ENCODE peak calls at places on chromosomes 12 and 14, in eight cellular contexts. One of them, this sample, is unnamed.

GRCh38 chr14:69652942-69653680 is 41.7 kb downstream of the SUSD6 start:
- DNase-seq in IMR-90: peak
- DNase-seq in A549: no peak
- DNase-seq in HCT116: no peak
- DNase-seq in Peyer's patch: no peak
- DNase-seq in sigmoid colon: no peak
- DNase-seq in K562: no peak
- DNase-seq in adrenal gland: no peak
- DNase-seq in this sample: no peak

GRCh38 chr12:100593490-100593889 is 20.0 kb downstream of the GAS2L3 start:
- DNase-seq in Peyer's patch: no peak
- DNase-seq in HCT116: no peak
- DNase-seq in sigmoid colon: no peak
- DNase-seq in A549: no peak
- DNase-seq in adrenal gland: no peak
- DNase-seq in K562: no peak
- DNase-seq in IMR-90: no peak
- DNase-seq in this sample: no peak

GRCh38 chr12:116916714-116917114 is 6.0 kb downstream of the FBXW8 start:
- DNase-seq in sigmoid colon: no peak
- DNase-seq in HCT116: peak
- DNase-seq in IMR-90: peak
- DNase-seq in adrenal gland: peak
- DNase-seq in K562: peak
- DNase-seq in A549: peak
- DNase-seq in Peyer's patch: no peak
- DNase-seq in this sample: peak

GRCh38 chr14:37843969-37844607 is 248.7 kb downstream of the TTC6 start:
- DNase-seq in adrenal gland: no peak
- DNase-seq in IMR-90: no peak
- DNase-seq in A549: no peak
- DNase-seq in sigmoid colon: no peak
- DNase-seq in K562: no peak
- DNase-seq in HCT116: no peak
- DNase-seq in Peyer's patch: no peak
- DNase-seq in this sample: no peak

GRCh38 chr14:66087231-66087630 is 398.9 kb upstream of the CCDC196 start:
- DNase-seq in Peyer's patch: no peak
- DNase-seq in IMR-90: no peak
- DNase-seq in A549: no peak
- DNase-seq in adrenal gland: no peak
- DNase-seq in HCT116: no peak
- DNase-seq in K562: no peak
- DNase-seq in sigmoid colon: no peak
- DNase-seq in this sample: no peak

GRCh38 chr12:62817556-62818271 is 117.2 kb downstream of the PPM1H start:
- DNase-seq in K562: no peak
- DNase-seq in A549: no peak
- DNase-seq in IMR-90: peak
- DNase-seq in Peyer's patch: no peak
- DNase-seq in HCT116: no peak
- DNase-seq in sigmoid colon: no peak
- DNase-seq in adrenal gland: no peak
- DNase-seq in this sample: no peak

GRCh38 chr12:59843260-59843843 is 247.5 kb downstream of the SLC16A7 start:
- DNase-seq in K562: no peak
- DNase-seq in adrenal gland: no peak
- DNase-seq in IMR-90: no peak
- DNase-seq in A549: no peak
- DNase-seq in HCT116: no peak
- DNase-seq in sigmoid colon: no peak
- DNase-seq in Peyer's patch: no peak
- DNase-seq in this sample: no peak

GRCh38 chr12:117352260-117352659 is 9.2 kb downstream of the NOS1 start:
- DNase-seq in IMR-90: no peak
- DNase-seq in HCT116: no peak
- DNase-seq in sigmoid colon: no peak
- DNase-seq in adrenal gland: no peak
- DNase-seq in K562: no peak
- DNase-seq in A549: no peak
- DNase-seq in Peyer's patch: no peak
- DNase-seq in this sample: no peak

DNA sequence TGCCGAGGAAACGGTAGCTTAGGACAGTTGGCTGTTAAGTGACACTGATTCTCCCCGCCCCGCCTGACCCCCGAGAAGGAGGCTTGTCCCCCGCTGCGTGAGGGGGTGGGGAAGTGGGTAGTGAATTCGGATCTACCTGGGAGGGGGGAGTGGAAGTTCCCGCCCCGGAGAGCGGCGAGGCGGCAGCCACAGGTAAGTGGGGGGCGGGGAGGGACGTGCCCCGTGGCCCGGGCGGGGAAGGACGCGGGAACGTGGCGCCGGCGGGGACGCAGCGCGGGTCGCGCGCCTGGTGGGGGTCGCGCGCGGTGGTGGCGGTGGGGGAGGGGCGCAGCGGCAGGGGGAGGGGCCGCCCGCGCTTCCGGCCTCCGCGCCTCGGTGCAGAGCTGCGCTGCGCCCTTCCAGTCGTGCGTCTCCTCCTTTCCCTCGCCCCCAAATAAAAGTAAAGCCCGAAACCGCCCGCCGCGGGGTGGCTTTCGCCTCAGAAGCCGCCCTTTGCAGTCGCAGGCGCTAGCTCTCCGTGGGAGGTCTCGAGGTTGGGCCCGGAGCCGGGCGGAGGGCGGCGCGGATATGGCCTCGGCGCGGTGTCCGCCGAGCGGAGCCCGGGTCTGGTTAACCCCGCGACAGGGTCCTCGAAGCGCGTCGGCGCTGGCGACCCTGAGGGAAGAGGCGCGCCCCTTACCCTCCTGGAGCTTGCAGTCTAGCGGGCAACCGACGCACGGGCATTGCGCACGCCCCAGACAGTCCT is 387 bp downstream of the ATF1 start:
- DNase-seq in Peyer's patch: peak
- DNase-seq in sigmoid colon: peak
- DNase-seq in HCT116: no peak
- DNase-seq in adrenal gland: peak
- DNase-seq in K562: peak
- DNase-seq in IMR-90: peak
- DNase-seq in A549: peak
- DNase-seq in this sample: peak
- TF ChIP-seq POLR2A in Peyer's patch: no peak
- TF ChIP-seq POLR2A in sigmoid colon: no peak
- TF ChIP-seq POLR2A in HCT116: peak
- TF ChIP-seq POLR2A in adrenal gland: peak
- TF ChIP-seq POLR2A in K562: peak
- TF ChIP-seq POLR2A in IMR-90: peak
- TF ChIP-seq POLR2A in A549: no peak
- TF ChIP-seq POLR2A in this sample: no peak

GRCh38 chr12:49055978-49056754 is 4.4 kb downstream of the KMT2D start:
- DNase-seq in sigmoid colon: peak
- DNase-seq in A549: peak
- DNase-seq in IMR-90: peak
- DNase-seq in HCT116: peak
- DNase-seq in Peyer's patch: peak
- DNase-seq in adrenal gland: peak
- DNase-seq in K562: peak
- DNase-seq in this sample: no peak
- TF ChIP-seq POLR2A in sigmoid colon: no peak
- TF ChIP-seq POLR2A in A549: no peak
- TF ChIP-seq POLR2A in IMR-90: no peak
- TF ChIP-seq POLR2A in HCT116: no peak
- TF ChIP-seq POLR2A in Peyer's patch: no peak
- TF ChIP-seq POLR2A in adrenal gland: no peak
- TF ChIP-seq POLR2A in K562: no peak
- TF ChIP-seq POLR2A in this sample: no peak

GRCh38 chr12:7387289-7387688 is 56.7 kb downstream of the CD163L1 start:
- DNase-seq in A549: no peak
- DNase-seq in sigmoid colon: no peak
- DNase-seq in HCT116: no peak
- DNase-seq in IMR-90: no peak
- DNase-seq in K562: no peak
- DNase-seq in Peyer's patch: no peak
- DNase-seq in adrenal gland: no peak
- DNase-seq in this sample: no peak
- TF ChIP-seq POLR2A in A549: no peak
- TF ChIP-seq POLR2A in sigmoid colon: no peak
- TF ChIP-seq POLR2A in HCT116: no peak
- TF ChIP-seq POLR2A in IMR-90: no peak
- TF ChIP-seq POLR2A in K562: no peak
- TF ChIP-seq POLR2A in Peyer's patch: no peak
- TF ChIP-seq POLR2A in adrenal gland: no peak
- TF ChIP-seq POLR2A in this sample: no peak

DNA sequence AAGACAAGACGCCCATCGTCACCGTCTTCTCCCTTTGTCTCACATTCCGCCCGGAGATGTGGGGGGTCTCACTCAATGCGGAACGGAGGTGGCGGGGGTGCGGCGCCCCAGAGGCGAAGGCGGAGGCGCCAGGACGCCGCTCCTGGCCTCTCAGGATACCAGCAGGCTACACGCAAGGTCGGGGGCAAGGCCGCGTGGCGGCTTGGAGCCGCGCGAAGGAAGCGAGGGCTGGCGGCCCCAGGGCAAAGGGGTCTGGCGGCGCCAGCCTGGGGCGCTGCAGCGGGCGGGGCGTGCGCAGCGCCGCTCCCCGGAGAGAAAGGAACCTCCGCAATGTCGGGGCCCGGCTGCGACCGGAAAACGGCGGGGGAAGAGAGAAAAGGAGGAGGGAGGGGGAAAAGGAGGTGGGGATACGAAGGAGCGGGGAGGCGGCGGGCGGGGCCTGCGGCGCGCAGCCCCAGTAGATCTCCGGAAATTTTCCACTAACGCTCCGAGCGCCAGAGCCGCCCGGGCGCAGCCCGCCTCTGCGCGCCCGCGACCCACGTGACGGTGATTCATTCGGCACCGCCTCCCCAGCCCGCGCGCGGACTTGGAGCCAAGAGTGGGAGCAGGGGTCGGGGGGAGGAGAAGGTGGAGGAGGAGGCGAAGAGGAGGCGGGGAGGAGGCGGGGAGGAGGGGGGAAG is 10.5 kb upstream of the SLC38A2 start:
- DNase-seq in sigmoid colon: peak
- DNase-seq in K562: peak
- DNase-seq in Peyer's patch: peak
- DNase-seq in HCT116: peak
- DNase-seq in adrenal gland: peak
- DNase-seq in IMR-90: peak
- DNase-seq in A549: peak
- DNase-seq in this sample: peak
- TF ChIP-seq POLR2A in sigmoid colon: no peak
- TF ChIP-seq POLR2A in K562: peak
- TF ChIP-seq POLR2A in Peyer's patch: peak
- TF ChIP-seq POLR2A in HCT116: no peak
- TF ChIP-seq POLR2A in adrenal gland: peak
- TF ChIP-seq POLR2A in IMR-90: no peak
- TF ChIP-seq POLR2A in A549: peak
- TF ChIP-seq POLR2A in this sample: peak

GRCh38 chr14:102256691-102257090 is 48.3 kb downstream of the MOK start:
- DNase-seq in adrenal gland: no peak
- DNase-seq in Peyer's patch: no peak
- DNase-seq in sigmoid colon: no peak
- DNase-seq in A549: no peak
- DNase-seq in HCT116: no peak
- DNase-seq in IMR-90: peak
- DNase-seq in K562: no peak
- DNase-seq in this sample: no peak
- TF ChIP-seq POLR2A in adrenal gland: no peak
- TF ChIP-seq POLR2A in Peyer's patch: no peak
- TF ChIP-seq POLR2A in sigmoid colon: no peak
- TF ChIP-seq POLR2A in A549: no peak
- TF ChIP-seq POLR2A in HCT116: no peak
- TF ChIP-seq POLR2A in IMR-90: no peak
- TF ChIP-seq POLR2A in K562: no peak
- TF ChIP-seq POLR2A in this sample: no peak